ENCODE peak calls at places on chromosomes 16 and 17, in eight cellular contexts. One of them, this sample, is unnamed.

GRCh38 chr16:88063201-88063773 is 112.1 kb downstream of the BANP start:
- DNase-seq in CD4-positive, alpha-beta T cell: no peak
- DNase-seq in AML-193: no peak
- DNase-seq in NAMALWA: no peak
- DNase-seq in neural crest cell: no peak
- DNase-seq in aorta: peak; percentile 82
- DNase-seq in AG10803: peak; percentile 98
- DNase-seq in ELR: peak; percentile 50
- DNase-seq in this sample: peak; percentile 91

GRCh38 chr17:7084058-7084457 is 4.0 kb upstream of the CLEC10A start:
- DNase-seq in AML-193: no peak
- DNase-seq in AG10803: no peak
- DNase-seq in neural crest cell: no peak
- DNase-seq in ELR: no peak
- DNase-seq in aorta: peak; percentile 2
- DNase-seq in CD4-positive, alpha-beta T cell: no peak
- DNase-seq in NAMALWA: no peak
- DNase-seq in this sample: peak; percentile 16

GRCh38 chr17:48997103-48997826 is at the start of gene IGF2BP1:
- DNase-seq in AML-193: no peak
- DNase-seq in CD4-positive, alpha-beta T cell: no peak
- DNase-seq in neural crest cell: peak; percentile 75
- DNase-seq in NAMALWA: peak; percentile 86
- DNase-seq in ELR: peak; percentile 88
- DNase-seq in aorta: no peak
- DNase-seq in AG10803: peak; percentile 54
- DNase-seq in this sample: peak; percentile 18

GRCh38 chr16:23535901-23536300 is 21.2 kb downstream of the EARS2 start:
- DNase-seq in neural crest cell: no peak
- DNase-seq in AML-193: no peak
- DNase-seq in NAMALWA: no peak
- DNase-seq in ELR: no peak
- DNase-seq in AG10803: no peak
- DNase-seq in CD4-positive, alpha-beta T cell: no peak
- DNase-seq in aorta: no peak
- DNase-seq in this sample: peak; percentile 14

GRCh38 chr17:73998246-73999220 is 204.9 kb upstream of the RPL38 start:
- DNase-seq in neural crest cell: peak; percentile 54
- DNase-seq in aorta: no peak
- DNase-seq in NAMALWA: peak; percentile 62
- DNase-seq in CD4-positive, alpha-beta T cell: peak; percentile 61
- DNase-seq in AG10803: no peak
- DNase-seq in AML-193: peak; percentile 13
- DNase-seq in ELR: peak; percentile 13
- DNase-seq in this sample: peak; percentile 17

GRCh38 chr16:27335349-27336052 is 21.7 kb downstream of the IL4R start:
- DNase-seq in neural crest cell: no peak
- DNase-seq in CD4-positive, alpha-beta T cell: no peak
- DNase-seq in ELR: peak; percentile 27
- DNase-seq in AML-193: no peak
- DNase-seq in AG10803: peak; percentile 73
- DNase-seq in NAMALWA: no peak
- DNase-seq in aorta: no peak
- DNase-seq in this sample: peak; percentile 88

GRCh38 chr16:14003119-14003570 is 68.0 kb upstream of the MRTFB start:
- DNase-seq in neural crest cell: peak; percentile 65
- DNase-seq in CD4-positive, alpha-beta T cell: no peak
- DNase-seq in AG10803: peak; percentile 47
- DNase-seq in aorta: peak; percentile 87
- DNase-seq in AML-193: peak; percentile 28
- DNase-seq in NAMALWA: no peak
- DNase-seq in ELR: peak; percentile 60
- DNase-seq in this sample: peak; percentile 84

GRCh38 chr16:54284931-54285413 is 1.6 kb downstream of the IRX3 start:
- DNase-seq in ELR: peak; percentile 17
- DNase-seq in AML-193: no peak
- DNase-seq in NAMALWA: no peak
- DNase-seq in AG10803: peak; percentile 42
- DNase-seq in CD4-positive, alpha-beta T cell: no peak
- DNase-seq in aorta: no peak
- DNase-seq in neural crest cell: no peak
- DNase-seq in this sample: peak; percentile 28

GRCh38 chr17:75094871-75095399 is 7.2 kb downstream of the SLC16A5 start:
- DNase-seq in ELR: no peak
- DNase-seq in NAMALWA: no peak
- DNase-seq in aorta: no peak
- DNase-seq in CD4-positive, alpha-beta T cell: no peak
- DNase-seq in AG10803: no peak
- DNase-seq in neural crest cell: no peak
- DNase-seq in AML-193: no peak
- DNase-seq in this sample: no peak

GRCh38 chr16:54286330-54287017 is at the start of gene IRX3:
- DNase-seq in aorta: peak; percentile 93
- DNase-seq in AML-193: no peak
- DNase-seq in NAMALWA: no peak
- DNase-seq in ELR: peak; percentile 95
- DNase-seq in neural crest cell: peak; percentile 70
- DNase-seq in AG10803: peak; percentile 94
- DNase-seq in CD4-positive, alpha-beta T cell: no peak
- DNase-seq in this sample: peak; percentile 90

GRCh38 chr16:49699718-49700117 is 156.2 kb downstream of the ZNF423 start:
- DNase-seq in AG10803: no peak
- DNase-seq in ELR: no peak
- DNase-seq in neural crest cell: no peak
- DNase-seq in AML-193: no peak
- DNase-seq in aorta: no peak
- DNase-seq in NAMALWA: no peak
- DNase-seq in CD4-positive, alpha-beta T cell: no peak
- DNase-seq in this sample: no peak

GRCh38 chr17:42895185-42895555 is 5.4 kb upstream of the G6PC1 start:
- DNase-seq in AML-193: no peak
- DNase-seq in aorta: peak; percentile 88
- DNase-seq in CD4-positive, alpha-beta T cell: no peak
- DNase-seq in AG10803: peak; percentile 91
- DNase-seq in NAMALWA: no peak
- DNase-seq in neural crest cell: no peak
- DNase-seq in ELR: peak; percentile 92
- DNase-seq in this sample: peak; percentile 92

GRCh38 chr17:27466748-27467375 is 10.6 kb downstream of the KSR1 start:
- DNase-seq in neural crest cell: no peak
- DNase-seq in ELR: no peak
- DNase-seq in aorta: no peak
- DNase-seq in AG10803: no peak
- DNase-seq in CD4-positive, alpha-beta T cell: peak; percentile 29
- DNase-seq in NAMALWA: no peak
- DNase-seq in AML-193: peak; percentile 84
- DNase-seq in this sample: no peak

GRCh38 chr16:8237452-8237851 is 352.9 kb downstream of the TMEM114 start:
- DNase-seq in NAMALWA: no peak
- DNase-seq in ELR: no peak
- DNase-seq in aorta: no peak
- DNase-seq in AML-193: no peak
- DNase-seq in CD4-positive, alpha-beta T cell: no peak
- DNase-seq in AG10803: no peak
- DNase-seq in neural crest cell: no peak
- DNase-seq in this sample: no peak

GRCh38 chr17:17684901-17685774 is 3.9 kb downstream of the RAI1 start:
- DNase-seq in AML-193: no peak
- DNase-seq in NAMALWA: peak; percentile 26
- DNase-seq in CD4-positive, alpha-beta T cell: no peak
- DNase-seq in neural crest cell: no peak
- DNase-seq in AG10803: peak; percentile 64
- DNase-seq in ELR: no peak
- DNase-seq in aorta: no peak
- DNase-seq in this sample: peak; percentile 45

GRCh38 chr17:56292010-56292409 is 138.7 kb downstream of the ANKFN1 start:
- DNase-seq in neural crest cell: no peak
- DNase-seq in aorta: no peak
- DNase-seq in ELR: peak; percentile 89
- DNase-seq in AML-193: no peak
- DNase-seq in AG10803: peak; percentile 76
- DNase-seq in NAMALWA: no peak
- DNase-seq in CD4-positive, alpha-beta T cell: no peak
- DNase-seq in this sample: peak; percentile 91

GRCh38 chr16:8920676-8921625 is 38.8 kb downstream of the LITAFD start:
- DNase-seq in CD4-positive, alpha-beta T cell: no peak
- DNase-seq in NAMALWA: no peak
- DNase-seq in AML-193: no peak
- DNase-seq in neural crest cell: no peak
- DNase-seq in aorta: no peak
- DNase-seq in AG10803: peak; percentile 31
- DNase-seq in ELR: no peak
- DNase-seq in this sample: peak; percentile 90

GRCh38 chr17:19417611-19418010 is 6.6 kb downstream of the RNF112 start:
- DNase-seq in aorta: no peak
- DNase-seq in NAMALWA: no peak
- DNase-seq in neural crest cell: no peak
- DNase-seq in AG10803: no peak
- DNase-seq in ELR: no peak
- DNase-seq in AML-193: no peak
- DNase-seq in CD4-positive, alpha-beta T cell: no peak
- DNase-seq in this sample: no peak

GRCh38 chr17:76723812-76724211 is 2.6 kb downstream of the JMJD6 start:
- DNase-seq in NAMALWA: no peak
- DNase-seq in neural crest cell: no peak
- DNase-seq in AG10803: no peak
- DNase-seq in AML-193: no peak
- DNase-seq in CD4-positive, alpha-beta T cell: no peak
- DNase-seq in ELR: no peak
- DNase-seq in aorta: no peak
- DNase-seq in this sample: no peak

GRCh38 chr16:22356930-22357634 is 17.3 kb downstream of the CDR2 start:
- DNase-seq in aorta: no peak
- DNase-seq in NAMALWA: no peak
- DNase-seq in AG10803: no peak
- DNase-seq in neural crest cell: no peak
- DNase-seq in ELR: no peak
- DNase-seq in CD4-positive, alpha-beta T cell: no peak
- DNase-seq in AML-193: no peak
- DNase-seq in this sample: no peak

GRCh38 chr17:6314311-6314710 is 120.6 kb downstream of the AIPL1 start:
- DNase-seq in NAMALWA: no peak
- DNase-seq in neural crest cell: no peak
- DNase-seq in AML-193: no peak
- DNase-seq in CD4-positive, alpha-beta T cell: no peak
- DNase-seq in ELR: no peak
- DNase-seq in aorta: no peak
- DNase-seq in AG10803: no peak
- DNase-seq in this sample: no peak

GRCh38 chr16:7090628-7091115 is 242.0 kb upstream of the RBFOX1 start:
- DNase-seq in ELR: no peak
- DNase-seq in AG10803: no peak
- DNase-seq in AML-193: no peak
- DNase-seq in CD4-positive, alpha-beta T cell: no peak
- DNase-seq in neural crest cell: no peak
- DNase-seq in NAMALWA: no peak
- DNase-seq in aorta: no peak
- DNase-seq in this sample: no peak

GRCh38 chr17:34826332-34826731 is 134.9 kb downstream of the CCT6B start:
- DNase-seq in aorta: no peak
- DNase-seq in AML-193: no peak
- DNase-seq in AG10803: no peak
- DNase-seq in CD4-positive, alpha-beta T cell: no peak
- DNase-seq in ELR: peak; percentile 72
- DNase-seq in neural crest cell: peak; percentile 16
- DNase-seq in NAMALWA: no peak
- DNase-seq in this sample: peak; percentile 9